ENCODE peak calls at places on chromosomes 12 and 14, in eight cellular contexts. K is GM23248, A is mesendoderm, P is tibial nerve, L is HCT116, C is psoas muscle, H is right lobe of liver, E is HepG2. S is an unnamed sample. For H3K36me3, the result is how much of the 10 kb centered on the place peaks cover.

GRCh38 chr14:28365510-28365909 is 401.1 kb upstream of the FOXG1 start:
- DNase-seq in H (no peak), C (no peak), E (no peak), A (no peak), P (no peak), K (no peak), L (no peak), S (no peak)

GRCh38 chr14:57533214-57533613 is 39.6 kb upstream of the CCDC198 start:
- DNase-seq in L (peak), E (peak), K (peak), C (no peak), A (peak), H (no peak), P (no peak), S (no peak)

GRCh38 chr14:22900088-22900799 is 17.2 kb downstream of the REM2 start:
- DNase-seq in E (peak), L (peak), K (peak), C (no peak), H (no peak), A (peak), P (no peak), S (no peak)

GRCh38 chr12:117525766-117526165 is 164.3 kb upstream of the NOS1 start:
- DNase-seq in H (no peak), K (no peak), C (no peak), A (no peak), E (no peak), P (no peak), L (no peak), S (no peak)

GRCh38 chr12:1591543-1591942 is 2.8 kb downstream of the FBXL14 start:
- DNase-seq in A (peak), H (no peak), P (no peak), L (no peak), C (no peak), K (peak), E (no peak), S (no peak)

GRCh38 chr14:80213602-80214001 is 2.3 kb upstream of the DIO2 start:
- DNase-seq in L (peak), P (no peak), H (peak), K (peak), E (peak), C (peak), A (peak), S (peak)

GRCh38 chr12:110199360-110200123 is 75.4 kb downstream of the IFT81 start:
- DNase-seq in A (peak), H (no peak), L (no peak), P (no peak), K (peak), E (peak), C (no peak), S (no peak)

GRCh38 chr12:2170376-2170775 is 117.6 kb downstream of the CACNA1C start:
- DNase-seq in A (no peak), K (peak), P (no peak), C (peak), E (no peak), L (no peak), H (no peak), S (no peak)

GRCh38 chr12:131852551-131853299 is 24.5 kb downstream of the MMP17 start:
- DNase-seq in H (no peak), L (no peak), P (no peak), A (no peak), C (no peak), K (peak), E (no peak), S (no peak)

GRCh38 chr14:99062772-99063418 is 209.1 kb downstream of the BCL11B start:
- DNase-seq in P (no peak), H (no peak), E (no peak), C (no peak), A (no peak), L (no peak), K (no peak), S (no peak)

GRCh38 chr14:30638926-30639325 is 16.8 kb downstream of the SCFD1 start:
- DNase-seq in P (no peak), H (no peak), E (no peak), A (no peak), L (no peak), K (peak), C (no peak), S (no peak)

GRCh38 chr14:100554082-100554677 is 33.0 kb downstream of the BEGAIN start:
- DNase-seq in P (peak), L (no peak), A (no peak), K (peak), C (peak), H (no peak), E (no peak), S (no peak)

GRCh38 chr14:21191809-21192446 is 36.1 kb upstream of the OR5AU1 start:
- DNase-seq in P (peak), C (peak), A (peak), H (peak), K (peak), L (peak), E (peak), S (peak)

GRCh38 chr14:50067723-50068495 is 48.5 kb downstream of the VCPKMT start:
- DNase-seq in P (no peak), E (peak), C (no peak), K (peak), L (peak), H (no peak), A (peak), S (no peak)

GRCh38 chr12:112900298-112901145 is 6.2 kb upstream of the OAS1 start:
- DNase-seq in K (peak), A (peak), P (no peak), L (peak), C (no peak), H (no peak), E (peak), S (no peak)

GRCh38 chr12:89663577-89664357 is 44.9 kb downstream of the ATP2B1 start:
- DNase-seq in E (no peak), K (peak), P (no peak), H (no peak), A (no peak), C (no peak), L (no peak), S (no peak)

GRCh38 chr12:39824505-39825198 is 205.0 kb upstream of the ABCD2 start:
- DNase-seq in L (no peak), C (no peak), K (peak), E (peak), A (peak), P (no peak), H (no peak), S (no peak)

GRCh38 chr12:124354400-124354799 is 59.5 kb downstream of the RFLNA start:
- DNase-seq in E (no peak), L (no peak), P (no peak), H (no peak), C (no peak), K (no peak), A (no peak), S (no peak)

GRCh38 chr12:124352257-124352656 is 57.4 kb downstream of the RFLNA start:
- DNase-seq in C (no peak), H (no peak), E (no peak), L (no peak), P (no peak), K (no peak), A (no peak), S (no peak)

GRCh38 chr12:124351422-124351821 is 56.5 kb downstream of the RFLNA start:
- DNase-seq in P (no peak), K (no peak), H (no peak), A (no peak), L (no peak), E (no peak), C (no peak), S (no peak)

GRCh38 chr12:124350491-124350890 is 55.6 kb downstream of the RFLNA start:
- DNase-seq in E (no peak), A (no peak), P (no peak), H (no peak), L (no peak), C (no peak), K (no peak), S (no peak)

GRCh38 chr12:124352839-124353238 is 57.9 kb downstream of the RFLNA start:
- DNase-seq in E (peak), L (no peak), P (no peak), K (no peak), C (no peak), H (peak), A (no peak), S (no peak)
- H3K36me3 ChIP-seq in E (half or more), L (under half), P (under half), K (half or more), C (under half), H (under half), A (under half), S (under half)

GRCh38 chr14:53946071-53946403 is 10.6 kb downstream of the BMP4 start:
- DNase-seq in L (no peak), C (no peak), A (no peak), K (no peak), H (no peak), P (no peak), E (no peak), S (no peak)
- H3K4me3 ChIP-seq in L (no peak), C (no peak), A (no peak), K (no peak), H (no peak), P (no peak), E (no peak), S (no peak)

GRCh38 chr12:96044017-96044985 is 8.9 kb upstream of the LTA4H start:
- DNase-seq in C (no peak), K (peak), H (no peak), P (no peak), A (no peak), E (no peak), L (no peak), S (no peak)

GRCh38 chr12:96035283-96036236 is at the start of gene LTA4H:
- DNase-seq in P (peak), A (peak), E (peak), C (peak), H (peak), K (peak), L (peak), S (peak)

GRCh38 chr12:96036765-96037455 is 1.5 kb upstream of the LTA4H start:
- DNase-seq in A (no peak), L (no peak), H (no peak), K (peak), E (no peak), C (no peak), P (no peak), S (no peak)

GRCh38 chr12:96041181-96041580 is 5.8 kb upstream of the LTA4H start:
- DNase-seq in C (no peak), H (no peak), A (no peak), K (no peak), P (no peak), L (no peak), E (no peak), S (no peak)

DNA sequence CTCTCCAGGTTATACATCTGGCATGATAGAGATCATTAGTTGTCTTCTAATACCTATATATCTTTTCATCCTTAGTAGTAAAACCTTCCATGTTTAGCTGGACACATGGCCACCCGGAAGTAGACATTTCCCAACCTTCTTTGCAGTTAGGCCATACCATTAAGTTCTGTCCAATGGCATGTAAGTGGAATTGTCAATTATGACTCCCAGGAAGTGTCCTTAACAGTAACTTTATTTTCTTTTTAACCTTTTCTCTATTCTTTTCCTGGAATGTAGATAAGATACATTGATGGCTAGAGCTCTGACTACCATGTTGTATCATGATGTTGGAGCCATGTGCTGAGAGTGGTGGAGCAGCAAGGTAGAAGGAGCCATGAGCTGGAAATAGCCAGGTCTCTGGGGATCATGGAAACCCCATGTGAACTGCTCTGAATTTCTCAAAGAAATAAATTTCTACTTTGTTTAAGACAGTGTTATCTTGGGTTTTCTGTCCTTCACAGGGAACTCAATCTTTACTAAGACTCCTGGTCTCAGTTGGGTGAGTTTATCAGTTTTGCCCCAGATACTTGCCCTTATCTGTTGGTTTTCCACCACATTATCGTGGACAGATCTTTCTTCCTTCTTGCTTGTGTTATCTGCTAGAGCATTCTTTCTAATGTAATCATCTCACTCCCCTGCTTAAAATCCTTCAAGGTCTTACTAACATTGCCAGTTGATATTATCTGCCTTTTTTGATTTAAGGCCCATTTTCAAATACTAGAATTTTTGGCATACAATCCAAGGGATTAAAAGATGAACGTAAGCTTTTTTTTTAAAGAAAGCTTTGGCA is 5.1 kb upstream of the LTA4H start:
- DNase-seq in K (no peak), P (no peak), L (no peak), A (peak), E (no peak), C (no peak), H (no peak), S (no peak)
- H3K27ac ChIP-seq in K (no peak), P (no peak), L (no peak), A (no peak), E (no peak), C (no peak), H (no peak), S (no peak)

GRCh38 chr12:68823711-68824110 is 15.7 kb downstream of the MDM2 start:
- DNase-seq in H (no peak), K (no peak), L (no peak), E (no peak), A (peak), P (no peak), C (no peak), S (no peak)

GRCh38 chr12:68821357-68822188 is 13.6 kb downstream of the MDM2 start:
- DNase-seq in A (peak), K (no peak), L (no peak), C (no peak), E (no peak), H (no peak), P (no peak), S (no peak)

GRCh38 chr12:68824597-68825250 is 16.7 kb downstream of the MDM2 start:
- DNase-seq in H (no peak), A (no peak), P (no peak), E (no peak), K (no peak), C (no peak), L (no peak), S (no peak)

GRCh38 chr12:68825569-68826217 is 17.7 kb downstream of the MDM2 start:
- DNase-seq in C (no peak), P (no peak), H (no peak), K (no peak), L (no peak), A (no peak), E (no peak), S (no peak)

DNA sequence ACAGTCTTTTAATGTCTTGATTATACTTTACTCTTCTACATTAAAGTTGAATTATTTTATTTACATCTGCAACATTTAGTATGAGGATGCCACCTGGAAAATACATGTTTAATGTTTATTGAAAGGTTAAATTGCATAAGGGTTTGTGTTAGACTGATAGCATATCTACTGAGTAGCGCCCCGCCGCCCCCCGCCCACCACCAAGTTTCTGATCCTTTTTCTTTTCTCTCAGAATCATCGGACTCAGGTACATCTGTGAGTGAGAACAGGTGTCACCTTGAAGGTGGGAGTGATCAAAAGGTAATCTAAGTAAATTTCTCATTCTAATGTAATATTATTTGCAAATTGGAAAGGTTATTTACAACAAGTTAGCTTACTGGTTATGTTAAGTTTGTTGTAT is 16.2 kb downstream of the MDM2 start:
- DNase-seq in P (no peak), C (no peak), A (no peak), E (no peak), H (no peak), L (no peak), K (no peak), S (no peak)
- H3K36me3 ChIP-seq in P (under half), C (under half), A (under half), E (half or more), H (under half), L (half or more), K (half or more), S (under half)

GRCh38 chr12:52236386-52237050 is 3.5 kb downstream of the KRT7 start:
- DNase-seq in A (no peak), L (no peak), C (no peak), K (no peak), E (no peak), H (no peak), P (no peak), S (no peak)
- H3K4me3 ChIP-seq in A (no peak), L (no peak), C (no peak), K (no peak), E (no peak), H (no peak), P (no peak), S (no peak)

GRCh38 chr12:79566452-79566851 is 124.3 kb downstream of the PAWR start:
- DNase-seq in H (no peak), E (peak), K (no peak), A (no peak), C (no peak), P (no peak), L (no peak), S (no peak)

GRCh38 chr12:79569679-79570078 is 121.1 kb downstream of the PAWR start:
- DNase-seq in H (no peak), E (no peak), C (no peak), P (no peak), A (no peak), L (no peak), K (no peak), S (no peak)

GRCh38 chr12:79563021-79563739 is 127.6 kb downstream of the PAWR start:
- DNase-seq in H (no peak), E (no peak), P (no peak), K (peak), A (no peak), L (no peak), C (no peak), S (no peak)

GRCh38 chr12:79561401-79562132 is 129.2 kb downstream of the PAWR start:
- DNase-seq in C (no peak), E (no peak), A (peak), K (no peak), H (no peak), P (no peak), L (no peak), S (no peak)

DNA sequence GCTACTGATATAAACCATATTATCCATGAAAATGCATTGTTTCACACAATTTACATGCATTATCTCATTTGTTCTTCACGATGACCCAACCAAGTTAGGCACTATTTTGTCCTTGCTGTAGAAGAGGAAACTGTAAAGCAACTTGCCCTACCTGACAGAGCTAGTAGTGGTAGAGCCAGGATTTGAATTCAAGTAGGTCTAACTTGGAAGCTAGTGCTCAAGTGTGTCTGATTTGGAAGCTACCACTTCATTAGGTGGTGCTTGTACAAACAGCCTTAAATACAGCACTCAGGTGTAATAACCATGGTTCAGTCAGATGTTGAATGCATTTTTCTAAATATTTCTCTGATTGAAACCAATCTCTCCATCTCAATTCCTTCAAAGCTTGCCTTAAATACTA is 123.6 kb downstream of the PAWR start:
- DNase-seq in C (no peak), H (no peak), A (no peak), K (no peak), L (no peak), P (no peak), E (no peak), S (no peak)
- H3K27ac ChIP-seq in C (no peak), H (peak), A (no peak), K (no peak), L (no peak), P (no peak), E (peak), S (no peak)

GRCh38 chr12:8943565-8944186 is 5.8 kb downstream of the M6PR start:
- DNase-seq in P (no peak), C (no peak), A (no peak), E (no peak), K (no peak), H (no peak), L (no peak), S (no peak)

GRCh38 chr12:8947737-8948136 is 1.7 kb downstream of the M6PR start:
- DNase-seq in A (no peak), C (no peak), E (no peak), K (peak), H (no peak), P (no peak), L (no peak), S (no peak)

GRCh38 chr12:8949525-8950286 is at the start of gene M6PR:
- DNase-seq in P (peak), E (peak), L (peak), K (peak), C (peak), A (peak), H (peak), S (peak)

GRCh38 chr12:8948711-8949524 is 527 bp downstream of the M6PR start:
- DNase-seq in H (no peak), C (no peak), A (peak), E (peak), P (no peak), K (peak), L (no peak), S (no peak)

DNA sequence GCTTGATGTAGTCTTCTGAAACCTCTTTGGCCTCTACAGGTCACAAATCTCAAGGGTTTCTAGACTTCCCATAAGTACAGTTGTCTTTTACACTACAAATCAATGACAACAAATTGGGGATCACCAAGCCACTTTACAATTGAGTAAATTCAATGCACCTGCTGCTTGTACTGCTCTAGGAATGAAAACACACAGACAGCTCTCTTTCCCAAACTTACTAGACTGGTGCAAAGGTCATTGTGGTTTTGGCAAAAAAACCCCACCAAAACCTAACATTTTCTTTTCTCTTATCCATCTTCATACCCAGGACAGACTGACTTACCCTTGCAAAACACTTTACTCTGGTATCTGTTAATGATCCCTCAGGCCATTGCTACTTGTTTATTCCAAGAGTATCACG is 2.7 kb downstream of the M6PR start:
- DNase-seq in K (no peak), P (no peak), L (no peak), E (no peak), C (no peak), H (no peak), A (no peak), S (no peak)
- H3K36me3 ChIP-seq in K (under half), P (under half), L (under half), E (under half), C (under half), H (under half), A (under half), S (under half)